ENCODE peak calls at places on chromosomes 6 and 20, in five cellular contexts. A is OCI-LY7, S is WERI-Rb-1, P is GM12865, F is foreskin keratinocyte. D is an unnamed sample.

GRCh38 chr6:37845930-37846329 is 26.4 kb downstream of the ZFAND3 start:
- DNase-seq in A (no peak), S (no peak), P (no peak), F (peak), D (peak)

GRCh38 chr6:165649152-165649551 is 13.9 kb downstream of the PDE10A start:
- DNase-seq in A (no peak), S (no peak), P (no peak), F (no peak), D (no peak)

GRCh38 chr6:79647756-79648155 is 16.6 kb downstream of the SH3BGRL2 start:
- DNase-seq in A (no peak), S (no peak), P (no peak), F (no peak), D (no peak)

GRCh38 chr6:127618729-127619128 is 41.8 kb downstream of the C6orf58 start:
- DNase-seq in A (no peak), S (no peak), P (no peak), F (peak), D (peak)

GRCh38 chr6:161271343-161272019 is 2.4 kb downstream of the AGPAT4 start:
- DNase-seq in A (no peak), S (peak), P (no peak), F (no peak), D (no peak)

GRCh38 chr6:165571721-165572132 is 91.3 kb downstream of the PDE10A start:
- DNase-seq in A (no peak), S (no peak), P (peak), F (no peak), D (peak)

GRCh38 chr6:133983099-133983939 is 30.3 kb downstream of the TBPL1 start:
- DNase-seq in A (no peak), S (no peak), P (peak), F (no peak), D (peak)

GRCh38 chr6:53328375-53328774 is 20.4 kb downstream of the ELOVL5 start:
- DNase-seq in A (no peak), S (no peak), P (no peak), F (no peak), D (no peak)

GRCh38 chr6:20755631-20756030 is 221.4 kb downstream of the CDKAL1 start:
- DNase-seq in A (no peak), S (no peak), P (no peak), F (peak), D (peak)

GRCh38 chr20:57282691-57283361 is 16.4 kb upstream of the BMP7 start:
- DNase-seq in A (no peak), S (no peak), P (no peak), F (no peak), D (no peak)

GRCh38 chr6:6893701-6894100 is 214.1 kb upstream of the RREB1 start:
- DNase-seq in A (no peak), S (no peak), P (no peak), F (peak), D (peak)

GRCh38 chr6:46985943-46986342 is 56.2 kb downstream of the ADGRF1 start:
- DNase-seq in A (no peak), S (no peak), P (no peak), F (peak), D (peak)

GRCh38 chr6:121142093-121142492 is 192.2 kb downstream of the TBC1D32 start:
- DNase-seq in A (no peak), S (no peak), P (no peak), F (no peak), D (peak)

GRCh38 chr6:39173276-39173675 is 56.0 kb downstream of the KCNK5 start:
- DNase-seq in A (no peak), S (no peak), P (no peak), F (no peak), D (no peak)

GRCh38 chr6:7719364-7719763 is 6.5 kb upstream of the BMP6 start:
- DNase-seq in A (no peak), S (no peak), P (no peak), F (no peak), D (no peak)

GRCh38 chr20:57664476-57664875 is 44.2 kb upstream of the ZBP1 start:
- DNase-seq in A (no peak), S (no peak), P (no peak), F (no peak), D (no peak)

GRCh38 chr6:71289039-71289801 is 609 bp downstream of the OGFRL1 start:
- DNase-seq in A (peak), S (no peak), P (peak), F (no peak), D (peak)

GRCh38 chr6:131954099-131954774 is 3.1 kb upstream of the CCN2 start:
- DNase-seq in A (no peak), S (no peak), P (no peak), F (peak), D (no peak)

GRCh38 chr6:147561742-147562141 is 53.3 kb downstream of the SAMD5 start:
- DNase-seq in A (no peak), S (no peak), P (no peak), F (peak), D (peak)

GRCh38 chr6:38572186-38572813 is 67.4 kb downstream of the BTBD9 start:
- DNase-seq in A (peak), S (no peak), P (peak), F (no peak), D (no peak)

GRCh38 chr6:167906899-167907298 is 80.2 kb downstream of the AFDN start:
- DNase-seq in A (no peak), S (no peak), P (no peak), F (peak), D (peak)

GRCh38 chr6:111674413-111674812 is 68.7 kb upstream of the TRAF3IP2 start:
- DNase-seq in A (no peak), S (no peak), P (no peak), F (no peak), D (no peak)

GRCh38 chr20:58306421-58307261 is 2.9 kb upstream of the RAB22A start:
- DNase-seq in A (peak), S (no peak), P (peak), F (peak), D (peak)

GRCh38 chr6:130178692-130179091 is 44.1 kb downstream of the SAMD3 start:
- DNase-seq in A (no peak), S (no peak), P (no peak), F (peak), D (peak)

GRCh38 chr6:112575309-112575834 is 228.2 kb downstream of the RFPL4B start:
- DNase-seq in A (no peak), S (no peak), P (no peak), F (no peak), D (no peak)

GRCh38 chr6:83505376-83505775 is 7.0 kb upstream of the PRSS35 start:
- DNase-seq in A (no peak), S (no peak), P (no peak), F (no peak), D (no peak)

GRCh38 chr6:89022747-89023289 is 57.7 kb upstream of the PNRC1 start:
- DNase-seq in A (no peak), S (no peak), P (no peak), F (peak), D (peak)

GRCh38 chr6:88908598-88909548 is 54.5 kb downstream of the RNGTT start:
- DNase-seq in A (no peak), S (no peak), P (no peak), F (no peak), D (no peak)

GRCh38 chr6:90631046-90631445 is 44.2 kb upstream of the MAP3K7 start:
- DNase-seq in A (no peak), S (no peak), P (no peak), F (no peak), D (peak)

GRCh38 chr20:58225490-58226200 is 2.8 kb downstream of the ANKRD60 start:
- DNase-seq in A (no peak), S (no peak), P (no peak), F (no peak), D (no peak)

GRCh38 chr6:10847684-10848083 is 9.3 kb upstream of the MAK start:
- DNase-seq in A (peak), S (no peak), P (no peak), F (no peak), D (peak)

GRCh38 chr20:22810626-22811559 is 224.2 kb upstream of the SSTR4 start:
- DNase-seq in A (no peak), S (no peak), P (no peak), F (no peak), D (no peak)

GRCh38 chr6:166587631-166588413 is 1.3 kb upstream of the RAMACL start:
- DNase-seq in A (peak), S (no peak), P (peak), F (no peak), D (no peak)

DNA sequence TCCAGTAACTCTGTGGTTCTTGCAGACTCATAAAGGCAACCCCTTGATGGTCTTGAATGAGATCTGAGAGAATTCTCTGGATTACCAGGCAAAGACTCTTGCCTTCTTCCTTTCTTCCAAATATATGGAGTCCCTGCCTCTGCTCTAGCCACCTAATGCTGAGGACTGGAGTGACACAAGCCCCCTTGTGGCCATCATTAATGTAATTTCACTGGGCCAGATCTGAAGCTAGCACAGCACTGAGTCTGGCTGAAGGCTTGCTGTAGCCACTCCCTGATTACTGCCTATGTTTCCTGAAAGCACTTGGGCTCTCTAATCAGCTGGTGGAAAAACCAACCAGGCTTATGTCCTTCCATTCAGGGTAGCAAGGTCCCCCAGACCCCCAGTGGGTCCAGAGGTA is 559.3 kb upstream of the IRAK1BP1 start:
- DNase-seq in A (no peak), S (peak), P (peak), F (peak), D (peak)
- TF ChIP-seq CTCF in A (peak), S (peak), P (no peak), F (peak), D (peak)

GRCh38 chr6:70099732-70100131 is 203.2 kb downstream of the COL9A1 start:
- DNase-seq in A (no peak), S (no peak), P (no peak), F (no peak), D (no peak)

GRCh38 chr6:70108230-70108629 is 194.7 kb downstream of the COL9A1 start:
- DNase-seq in A (peak), S (peak), P (peak), F (peak), D (peak)

GRCh38 chr6:70103798-70104197 is 199.1 kb downstream of the COL9A1 start:
- DNase-seq in A (peak), S (peak), P (peak), F (peak), D (peak)
- TF ChIP-seq CTCF in A (peak), S (peak), P (peak), F (peak), D (peak)

GRCh38 chr20:11003341-11003740 is 329.5 kb upstream of the JAG1 start:
- DNase-seq in A (no peak), S (no peak), P (no peak), F (peak), D (peak)

GRCh38 chr20:11000416-11000815 is 326.6 kb upstream of the JAG1 start:
- DNase-seq in A (no peak), S (no peak), P (no peak), F (no peak), D (no peak)

GRCh38 chr20:10998476-10998875 is 324.7 kb upstream of the JAG1 start:
- DNase-seq in A (no peak), S (no peak), P (no peak), F (no peak), D (no peak)

DNA sequence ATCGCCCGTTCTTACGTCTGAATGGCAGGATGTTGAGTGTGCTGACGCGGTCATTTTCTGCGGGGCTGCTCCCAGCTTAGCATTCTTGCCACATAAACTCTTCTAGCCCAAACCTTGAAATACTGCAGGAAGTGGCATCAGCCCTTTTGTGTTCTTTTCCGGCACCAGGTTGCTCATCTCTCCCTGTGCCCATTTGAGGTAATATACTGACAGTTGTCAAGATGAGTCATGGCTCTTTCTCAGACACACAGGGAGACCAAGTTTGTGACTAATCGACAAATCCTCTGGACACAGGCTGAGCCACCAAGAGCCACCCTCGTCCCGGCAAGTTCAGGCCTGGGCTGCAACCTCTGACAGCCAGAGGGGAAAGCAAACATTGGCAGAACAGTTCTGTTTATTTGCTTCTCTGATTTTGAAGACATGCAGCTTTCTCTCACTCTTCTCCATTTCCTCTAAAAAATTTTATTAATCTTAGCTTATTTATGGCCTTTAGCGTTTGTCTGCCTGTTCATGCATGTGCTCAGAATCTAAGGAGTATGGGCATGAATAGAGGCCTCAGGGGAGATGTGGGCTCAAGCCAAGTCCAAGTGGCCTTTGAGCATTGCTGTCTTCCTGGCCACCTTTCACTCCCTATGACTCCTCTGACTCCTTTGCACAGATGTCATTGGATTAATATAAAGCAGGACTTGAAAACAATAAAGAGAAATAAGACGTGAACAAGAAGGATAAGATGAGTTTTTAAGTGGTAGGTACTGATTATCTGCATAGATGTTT is 328.2 kb upstream of the JAG1 start:
- DNase-seq in A (no peak), S (no peak), P (no peak), F (peak), D (peak)
- TF ChIP-seq CTCF in A (no peak), S (no peak), P (no peak), F (no peak), D (no peak)

GRCh38 chr6:80733645-80734044 is 627.2 kb downstream of the BCKDHB start:
- DNase-seq in A (no peak), S (no peak), P (no peak), F (no peak), D (no peak)

GRCh38 chr6:80728830-80729229 is 622.4 kb downstream of the BCKDHB start:
- DNase-seq in A (no peak), S (no peak), P (no peak), F (no peak), D (peak)

GRCh38 chr6:80725156-80725930 is 618.9 kb downstream of the BCKDHB start:
- DNase-seq in A (no peak), S (no peak), P (peak), F (no peak), D (peak)

GRCh38 chr6:80728340-80728739 is 621.9 kb downstream of the BCKDHB start:
- DNase-seq in A (no peak), S (no peak), P (no peak), F (no peak), D (no peak)
- TF ChIP-seq CTCF in A (no peak), S (no peak), P (no peak), F (no peak), D (no peak)